ENCODE peak calls at places on chromosomes 4 and X, in four cellular contexts. E is uterus, P is tibial artery, O is GM23248. I is an unnamed sample.

GRCh38 chrX:154002215-154002719 is 17.4 kb downstream of the IRAK1 start:
- DNase-seq in E (no peak), P (no peak), O (peak; percentile 92), I (no peak)

GRCh38 chrX:21354725-21355124 is 19.5 kb upstream of the CNKSR2 start:
- DNase-seq in E (no peak), P (no peak), O (peak; percentile 8), I (no peak)

GRCh38 chr4:140662082-140662869 is 93.5 kb upstream of the UCP1 start:
- DNase-seq in E (no peak), P (no peak), O (peak; percentile 12), I (no peak)

GRCh38 chr4:95155759-95156451 is 392.9 kb downstream of the UNC5C start:
- DNase-seq in E (no peak), P (no peak), O (peak; percentile 64), I (peak; percentile 27)

GRCh38 chrX:24014388-24015018 is 12.5 kb downstream of the KLHL15 start:
- DNase-seq in E (no peak), P (no peak), O (peak; percentile 12), I (no peak)

GRCh38 chr4:180330521-180330920 is 1912.7 kb upstream of the TENM3 start:
- DNase-seq in E (no peak), P (no peak), O (no peak), I (no peak)

GRCh38 chr4:180751009-180751408 is 1492.2 kb upstream of the TENM3 start:
- DNase-seq in E (no peak), P (no peak), O (peak; percentile 0), I (no peak)

GRCh38 chr4:57614533-57614932 is 504.3 kb upstream of the IGFBP7 start:
- DNase-seq in E (no peak), P (no peak), O (no peak), I (no peak)

GRCh38 chrX:120336899-120337298 is 25.0 kb upstream of the ATP1B4 start:
- DNase-seq in E (no peak), P (no peak), O (no peak), I (no peak)

GRCh38 chrX:22534643-22535042 is 261.9 kb downstream of the CBLL2 start:
- DNase-seq in E (peak; percentile 20), P (peak; percentile 67), O (peak; percentile 90), I (no peak)

GRCh38 chrX:105461013-105461412 is 240.5 kb upstream of the TEX13A start:
- DNase-seq in E (no peak), P (no peak), O (no peak), I (no peak)

GRCh38 chrX:16842684-16843083 is 27.5 kb downstream of the RBBP7 start:
- DNase-seq in E (no peak), P (no peak), O (peak; percentile 36), I (no peak)

GRCh38 chr4:169612869-169613859 is 781 bp upstream of the NEK1 start:
- DNase-seq in E (peak; percentile 72), P (peak; percentile 85), O (peak; percentile 88), I (peak; percentile 58)

GRCh38 chr4:100738388-100739165 is 220.8 kb upstream of the EMCN start:
- DNase-seq in E (no peak), P (peak; percentile 70), O (peak; percentile 95), I (no peak)

GRCh38 chr4:80335554-80336358 is at the start of gene CFAP299:
- DNase-seq in E (peak; percentile 68), P (peak; percentile 71), O (peak; percentile 95), I (peak; percentile 84)

GRCh38 chrX:9626379-9626778 is 139.3 kb downstream of the GPR143 start:
- DNase-seq in E (no peak), P (no peak), O (no peak), I (no peak)

GRCh38 chr4:101184668-101185067 is 162.7 kb downstream of the PPP3CA start:
- DNase-seq in E (no peak), P (no peak), O (no peak), I (no peak)

GRCh38 chrX:106457802-106458201 is 154.0 kb upstream of the RADX start:
- DNase-seq in E (no peak), P (no peak), O (no peak), I (no peak)

GRCh38 chr4:32847466-32847865 is 2127.3 kb downstream of the PCDH7 start:
- DNase-seq in E (no peak), P (no peak), O (peak; percentile 29), I (no peak)

GRCh38 chrX:112941209-112941788 is 100.7 kb upstream of the AMOT start:
- DNase-seq in E (no peak), P (no peak), O (no peak), I (no peak)

GRCh38 chr4:174697896-174698295 is 131.2 kb downstream of the GLRA3 start:
- DNase-seq in E (no peak), P (no peak), O (no peak), I (no peak)

GRCh38 chrX:47745386-47745785 is 86.4 kb upstream of the UXT start:
- DNase-seq in E (no peak), P (no peak), O (no peak), I (no peak)

GRCh38 chr4:6641971-6642320 is 1.5 kb downstream of the MRFAP1 start:
- DNase-seq in E (no peak), P (no peak), O (peak; percentile 66), I (no peak)

GRCh38 chr4:75830906-75831305 is 71.3 kb downstream of the PPEF2 start:
- DNase-seq in E (no peak), P (no peak), O (no peak), I (no peak)

GRCh38 chrX:35251229-35251628 is 308.6 kb downstream of the FAM47B start:
- DNase-seq in E (no peak), P (no peak), O (no peak), I (no peak)

GRCh38 chr4:126664839-126665238 is 967.9 kb upstream of the INTU start:
- DNase-seq in E (no peak), P (no peak), O (no peak), I (no peak)

GRCh38 chr4:11746734-11747133 is 318.0 kb upstream of the HS3ST1 start:
- DNase-seq in E (no peak), P (no peak), O (no peak), I (no peak)

GRCh38 chr4:169150806-169151205 is 120.0 kb downstream of the SH3RF1 start:
- DNase-seq in E (no peak), P (no peak), O (no peak), I (no peak)

GRCh38 chr4:86013623-86014022 is 346.2 kb downstream of the MAPK10 start:
- DNase-seq in E (no peak), P (no peak), O (peak; percentile 35), I (no peak)

GRCh38 chrX:12949927-12950656 is 24.8 kb upstream of the TMSB4X start:
- DNase-seq in E (peak; percentile 85), P (peak; percentile 91), O (peak; percentile 90), I (no peak)

GRCh38 chrX:78574306-78574705 is 84.8 kb downstream of the RTL3 start:
- DNase-seq in E (no peak), P (no peak), O (no peak), I (no peak)

GRCh38 chrX:30275498-30275897 is 28.6 kb downstream of the MAGEB1 start:
- DNase-seq in E (no peak), P (no peak), O (peak; percentile 44), I (no peak)

GRCh38 chr4:103152381-103152780 is 45.8 kb downstream of the CENPE start:
- DNase-seq in E (no peak), P (no peak), O (no peak), I (no peak)

GRCh38 chrX:100643943-100644587 is at the start of gene SRPX2:
- DNase-seq in E (peak; percentile 52), P (peak; percentile 74), O (peak; percentile 90), I (no peak)

GRCh38 chr4:142363686-142364085 is 482.4 kb downstream of the INPP4B start:
- DNase-seq in E (no peak), P (no peak), O (no peak), I (no peak)

GRCh38 chr4:103060453-103061148 is 16.0 kb downstream of the SLC9B2 start:
- DNase-seq in E (no peak), P (no peak), O (no peak), I (no peak)

GRCh38 chr4:75995727-75996126 is 5.0 kb upstream of the SDAD1 start:
- DNase-seq in E (no peak), P (no peak), O (peak; percentile 76), I (peak; percentile 24)

GRCh38 chr4:176238819-176239218 is 30.2 kb downstream of the ASB5 start:
- DNase-seq in E (no peak), P (no peak), O (peak; percentile 42), I (no peak)
- H3K4me3 ChIP-seq in E (no peak overlapping the region), P (no peak overlapping the region), O (peak overlapping the region; percentile 39), I (no peak overlapping the region)

DNA sequence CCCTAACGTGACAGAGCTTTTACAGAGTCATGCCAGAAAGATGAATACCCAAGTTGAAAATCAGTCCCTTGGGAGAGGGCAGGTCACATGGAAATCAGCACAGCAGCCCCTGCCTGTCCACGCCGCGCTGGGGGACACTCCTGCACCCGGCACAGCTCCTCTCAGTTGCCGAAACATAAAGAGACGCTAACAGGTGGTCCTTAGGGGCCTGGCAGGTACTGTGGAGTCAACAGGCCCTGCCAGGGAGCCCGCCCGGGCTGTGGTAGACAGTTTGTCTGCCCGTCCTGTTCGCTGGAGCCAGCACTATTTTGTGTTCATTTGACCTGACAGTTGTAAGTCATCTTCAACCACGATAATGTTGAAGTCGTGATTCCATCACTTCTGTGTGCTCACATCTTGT is 30.5 kb downstream of the NELFA start:
- DNase-seq in E (no peak), P (no peak), O (no peak), I (peak; percentile 28)
- H3K36me3 ChIP-seq in E (no peaks in the 10 kb centered on the region), P (peaks cover 100% of the 10 kb centered on the region), O (peaks cover 26% of the 10 kb centered on the region), I (peaks cover 26% of the 10 kb centered on the region)

DNA sequence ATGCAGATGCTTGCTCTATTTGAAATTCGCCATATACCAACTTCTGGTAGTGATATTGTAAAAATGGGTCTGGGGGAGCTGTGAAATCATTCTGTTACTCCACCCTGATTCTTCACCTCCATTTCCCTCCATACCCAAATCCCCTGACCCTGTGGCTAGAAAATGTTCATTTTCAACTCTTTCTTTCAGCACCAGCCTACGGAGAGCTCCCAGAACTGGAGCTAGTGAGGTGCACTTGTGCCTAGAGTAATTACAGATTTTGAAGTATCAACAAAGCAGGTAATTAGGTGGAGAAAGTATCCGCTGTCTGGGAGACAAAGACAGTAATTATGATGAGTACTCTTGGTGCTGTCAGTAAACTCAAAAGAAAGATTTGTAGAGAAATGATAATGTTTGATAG is 8.1 kb downstream of the ARHGAP36 start:
- DNase-seq in E (no peak), P (no peak), O (no peak), I (no peak)
- H3K27me3 ChIP-seq in E (no peaks in the 10 kb centered on the region), P (no peaks in the 10 kb centered on the region), O (no peaks in the 10 kb centered on the region), I (peaks cover 44% of the 10 kb centered on the region)

GRCh38 chr4:74446193-74446868 is 1.4 kb downstream of the AREG start:
- DNase-seq in E (no peak), P (no peak), O (no peak), I (no peak)
- H3K4me3 ChIP-seq in E (no peak overlapping the region), P (no peak overlapping the region), O (no peak overlapping the region), I (no peak overlapping the region)